ENCODE peak calls at places on chromosome 5, in ten cellular contexts. V is PC-3; Y is heart right ventricle; Q is uterus; T is sigmoid colon; E is CD8-positive, alpha-beta T cell; W is left lung; P is epithelial cell of esophagus; D is fibroblast of lung; A is upper lobe of right lung. U is an unnamed sample.

GRCh38 chr5:143316844-143317631 is 86.4 kb downstream of the NR3C1 start:
- DNase-seq in Y (no peak), V (peak; percentile 11), T (no peak), Q (no peak), W (no peak), D (peak; percentile 58), E (no peak), P (no peak), A (no peak), U (no peak)

GRCh38 chr5:90548069-90548593 is 10.5 kb upstream of the ADGRV1 start:
- DNase-seq in Q (no peak), Y (no peak), T (no peak), A (peak; percentile 81), P (no peak), W (peak; percentile 78), E (no peak), D (no peak), V (peak; percentile 98), U (no peak)

GRCh38 chr5:164449460-164449859 is 944.0 kb downstream of the MAT2B start:
- DNase-seq in Q (no peak), P (no peak), E (no peak), W (no peak), A (no peak), T (no peak), V (no peak), Y (no peak), D (no peak), U (no peak)

GRCh38 chr5:56639491-56639890 is 175.9 kb upstream of the MAP3K1 start:
- DNase-seq in W (no peak), P (no peak), Q (no peak), E (no peak), V (no peak), T (no peak), Y (no peak), A (no peak), D (no peak), U (no peak)

GRCh38 chr5:104734046-104734445 is 1171.5 kb upstream of the NUDT12 start:
- DNase-seq in Q (no peak), T (no peak), Y (no peak), V (no peak), E (no peak), A (no peak), P (no peak), D (no peak), W (no peak), U (no peak)

GRCh38 chr5:168086104-168086610 is 205.3 kb upstream of the WWC1 start:
- DNase-seq in Y (no peak), D (no peak), P (peak; percentile 60), T (peak; percentile 80), W (no peak), E (no peak), V (peak; percentile 83), A (no peak), Q (peak; percentile 34), U (no peak)

GRCh38 chr5:150758534-150759333 is at the start of gene DCTN4:
- DNase-seq in A (peak; percentile 98), Y (peak; percentile 96), W (peak; percentile 97), T (peak; percentile 99), P (peak; percentile 99), E (peak; percentile 93), Q (peak; percentile 95), D (peak; percentile 99), V (peak; percentile 97), U (peak; percentile 98)

GRCh38 chr5:172820046-172820767 is 13.8 kb upstream of the ERGIC1 start:
- DNase-seq in A (no peak), P (peak; percentile 99), W (no peak), Q (peak; percentile 79), Y (no peak), D (peak; percentile 55), E (no peak), T (peak; percentile 82), V (peak; percentile 55), U (peak; percentile 71)

GRCh38 chr5:80904533-80905187 is 55.5 kb upstream of the RASGRF2 start:
- DNase-seq in Y (no peak), A (no peak), P (peak; percentile 5), V (no peak), E (no peak), T (no peak), D (no peak), Q (no peak), W (no peak), U (no peak)

GRCh38 chr5:25190521-25191000 is 545.8 kb upstream of the CDH10 start:
- DNase-seq in T (no peak), A (peak; percentile 60), E (no peak), Q (no peak), V (no peak), D (no peak), W (no peak), P (no peak), Y (no peak), U (no peak)

GRCh38 chr5:102753889-102754498 is 1.1 kb upstream of the PAM start:
- DNase-seq in T (no peak), Q (no peak), P (no peak), W (no peak), D (no peak), Y (no peak), A (peak; percentile 51), V (no peak), E (no peak), U (no peak)

GRCh38 chr5:173707392-173707791 is 90.9 kb upstream of the BOD1 start:
- DNase-seq in A (peak; percentile 43), W (no peak), E (no peak), P (peak; percentile 76), V (peak; percentile 58), T (no peak), Y (peak; percentile 53), D (peak; percentile 4), Q (no peak), U (peak; percentile 82)

GRCh38 chr5:104347119-104347708 is 784.6 kb upstream of the NUDT12 start:
- DNase-seq in D (peak; percentile 75), P (peak; percentile 25), W (no peak), Y (no peak), A (no peak), E (no peak), T (no peak), Q (no peak), V (peak; percentile 61), U (no peak)

GRCh38 chr5:68711311-68712200 is 382.3 kb upstream of the SLC30A5 start:
- DNase-seq in V (no peak), P (no peak), W (no peak), Q (no peak), Y (no peak), A (no peak), T (no peak), D (no peak), E (no peak), U (no peak)

GRCh38 chr5:39599721-39600431 is 175.1 kb upstream of the DAB2 start:
- DNase-seq in T (no peak), A (no peak), E (no peak), Q (no peak), D (peak; percentile 90), P (peak; percentile 52), W (no peak), V (peak; percentile 84), Y (no peak), U (no peak)

GRCh38 chr5:154824070-154824469 is 26.3 kb downstream of the FAXDC2 start:
- DNase-seq in P (no peak), Q (no peak), E (no peak), T (no peak), A (no peak), V (no peak), W (no peak), Y (no peak), D (no peak), U (no peak)
- H3K4me3 ChIP-seq in P (no peak overlapping the region), Q (no peak overlapping the region), E (no peak overlapping the region), T (no peak overlapping the region), A (no peak overlapping the region), V (no peak overlapping the region), W (no peak overlapping the region), Y (no peak overlapping the region), D (no peak overlapping the region), U (no peak overlapping the region)

GRCh38 chr5:62354028-62354874 is 48.2 kb downstream of the KIF2A start:
- DNase-seq in T (no peak), P (peak; percentile 60), V (peak; percentile 74), E (no peak), Y (no peak), W (no peak), Q (no peak), D (peak; percentile 74), A (no peak), U (no peak)
- TF ChIP-seq CTCF in T (peak; percentile 54), P (peak; percentile 41), V (peak; percentile 68), E (peak; percentile 96), Y (peak; percentile 71), W (peak; percentile 47), Q (peak; percentile 59), D (peak; percentile 48), A (peak; percentile 69), U (peak; percentile 42)

GRCh38 chr5:159227452-159227851 is 18.1 kb upstream of the RNF145 start:
- DNase-seq in T (no peak), Y (no peak), V (no peak), W (no peak), P (peak; percentile 96), A (no peak), D (no peak), Q (no peak), E (no peak), U (no peak)
- H3K4me3 ChIP-seq in T (no peak overlapping the region), Y (no peak overlapping the region), V (no peak overlapping the region), W (no peak overlapping the region), P (no peak overlapping the region), A (no peak overlapping the region), D (no peak overlapping the region), Q (no peak overlapping the region), E (no peak overlapping the region), U (no peak overlapping the region)

DNA sequence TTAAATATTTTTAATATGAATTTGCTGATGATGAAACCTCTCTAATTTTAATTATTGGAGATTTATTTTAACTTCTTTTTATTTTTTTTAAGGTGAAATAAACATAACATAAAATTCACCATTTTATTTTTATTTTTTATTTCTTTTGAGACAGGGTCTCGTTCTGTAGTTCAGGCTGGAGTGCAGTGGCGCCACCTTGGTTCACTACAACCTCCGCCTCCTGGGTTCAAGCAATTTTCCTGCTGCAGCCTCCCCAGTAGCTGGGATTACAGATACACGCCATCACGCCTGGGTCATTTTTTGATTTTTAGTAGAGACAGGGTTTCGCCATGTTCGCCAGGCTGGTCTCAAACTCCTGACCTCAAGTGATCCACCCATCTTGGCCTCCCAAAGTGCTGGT is 402.9 kb downstream of the PRR16 start:
- DNase-seq in Y (no peak), T (no peak), A (no peak), D (no peak), E (no peak), P (no peak), Q (no peak), W (no peak), V (no peak), U (no peak)
- TF ChIP-seq CTCF in Y (no peak), T (no peak), A (no peak), D (no peak), E (no peak), P (no peak), Q (no peak), W (no peak), V (no peak), U (no peak)

DNA sequence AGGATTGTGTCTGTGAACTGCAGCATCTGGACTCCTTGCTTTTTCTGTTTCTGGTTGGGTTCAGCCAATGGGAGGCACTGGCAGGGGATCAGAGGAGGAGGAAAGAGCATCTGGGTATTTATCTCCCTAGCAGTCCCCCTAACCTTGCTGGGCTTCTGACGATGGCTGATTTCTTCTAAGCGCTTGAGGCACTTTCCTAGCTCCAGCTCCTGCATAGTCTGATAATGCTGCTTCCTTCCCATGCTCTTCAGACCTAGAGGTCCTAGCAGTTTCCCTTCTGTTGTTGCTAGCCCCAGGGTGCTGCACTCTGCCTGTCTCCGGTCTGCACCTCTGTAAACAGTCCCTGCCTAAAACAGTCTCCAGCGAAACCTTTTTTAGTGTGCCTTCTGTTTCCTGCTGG is 225.1 kb downstream of the PDZD2 start:
- DNase-seq in D (no peak), Q (no peak), Y (no peak), T (no peak), V (no peak), A (no peak), P (no peak), W (no peak), E (no peak), U (no peak)
- H3K4me3 ChIP-seq in D (no peak overlapping the region), Q (no peak overlapping the region), Y (no peak overlapping the region), T (no peak overlapping the region), V (no peak overlapping the region), A (no peak overlapping the region), P (no peak overlapping the region), W (no peak overlapping the region), E (no peak overlapping the region), U (no peak overlapping the region)

U was measured in coronary artery.